ENCODE peak calls at places on chromosome 4, in ten cellular contexts. H, E, S, Z, P, U, M, A, N and J are unnamed samples.

GRCh38 chr4:128831526-128832252 is 22.2 kb downstream of the JADE1 start:
- DNase-seq in H (no peak), E (no peak), S (peak), Z (peak), P (no peak), U (no peak), M (peak), A (peak), N (no peak), J (peak)

GRCh38 chr4:184408711-184409081 is 65.7 kb downstream of the IRF2 start:
- DNase-seq in H (no peak), E (no peak), S (no peak), Z (no peak), P (peak), U (no peak), M (no peak), A (no peak), N (no peak), J (no peak)

GRCh38 chr4:13047591-13047990 is 436.5 kb downstream of the RAB28 start:
- DNase-seq in H (no peak), E (no peak), S (no peak), Z (no peak), P (no peak), U (no peak), M (no peak), A (no peak), N (no peak), J (no peak)

GRCh38 chr4:3224971-3225850 is 23.7 kb upstream of the MSANTD1 start:
- DNase-seq in H (no peak), E (no peak), S (no peak), Z (no peak), P (peak), U (no peak), M (peak), A (peak), N (no peak), J (no peak)

GRCh38 chr4:137994858-137995257 is 247.3 kb downstream of the SLC7A11 start:
- DNase-seq in H (no peak), E (no peak), S (no peak), Z (no peak), P (no peak), U (no peak), M (no peak), A (no peak), N (no peak), J (no peak)

GRCh38 chr4:19748911-19749473 is 502.7 kb upstream of the SLIT2 start:
- DNase-seq in H (no peak), E (no peak), S (no peak), Z (peak), P (no peak), U (no peak), M (no peak), A (no peak), N (no peak), J (no peak)

GRCh38 chr4:114479595-114479994 is 119.0 kb upstream of the UGT8 start:
- DNase-seq in H (no peak), E (no peak), S (peak), Z (no peak), P (no peak), U (no peak), M (no peak), A (peak), N (no peak), J (peak)

GRCh38 chr4:9971711-9972110 is 49.6 kb downstream of the SLC2A9 start:
- DNase-seq in H (no peak), E (no peak), S (peak), Z (no peak), P (no peak), U (no peak), M (no peak), A (peak), N (no peak), J (peak)

GRCh38 chr4:83046693-83047473 is 11.9 kb downstream of the COPS4 start:
- DNase-seq in H (no peak), E (no peak), S (no peak), Z (no peak), P (no peak), U (no peak), M (peak), A (no peak), N (no peak), J (no peak)

GRCh38 chr4:38306482-38307071 is 346.4 kb downstream of the PTTG2 start:
- DNase-seq in H (no peak), E (no peak), S (no peak), Z (no peak), P (no peak), U (no peak), M (no peak), A (no peak), N (no peak), J (no peak)

GRCh38 chr4:48032721-48033120 is 16.1 kb downstream of the NIPAL1 start:
- DNase-seq in H (no peak), E (no peak), S (no peak), Z (no peak), P (no peak), U (no peak), M (no peak), A (no peak), N (no peak), J (no peak)

GRCh38 chr4:58740897-58741296 is 1630.7 kb upstream of the IGFBP7 start:
- DNase-seq in H (no peak), E (no peak), S (no peak), Z (no peak), P (no peak), U (no peak), M (no peak), A (no peak), N (no peak), J (no peak)

GRCh38 chr4:2647403-2648158 is 108.6 kb downstream of the TNIP2 start:
- DNase-seq in H (no peak), E (no peak), S (no peak), Z (no peak), P (peak), U (no peak), M (no peak), A (no peak), N (no peak), J (no peak)

GRCh38 chr4:88659061-88659889 is 38.4 kb downstream of the NAP1L5 start:
- DNase-seq in H (peak), E (no peak), S (peak), Z (peak), P (peak), U (no peak), M (peak), A (peak), N (peak), J (peak)

GRCh38 chr4:107862658-107863057 is 37.9 kb downstream of the SGMS2 start:
- DNase-seq in H (no peak), E (no peak), S (peak), Z (no peak), P (no peak), U (no peak), M (peak), A (peak), N (no peak), J (peak)

GRCh38 chr4:13541176-13541604 is 3.1 kb downstream of the NKX3-2 start:
- DNase-seq in H (no peak), E (no peak), S (no peak), Z (no peak), P (no peak), U (no peak), M (no peak), A (no peak), N (no peak), J (no peak)

GRCh38 chr4:7901274-7901845 is 38.3 kb downstream of the AFAP1 start:
- DNase-seq in H (no peak), E (no peak), S (peak), Z (no peak), P (no peak), U (no peak), M (no peak), A (peak), N (no peak), J (peak)

GRCh38 chr4:55255171-55255570 is 90.9 kb upstream of the SRD5A3 start:
- DNase-seq in H (no peak), E (no peak), S (no peak), Z (peak), P (no peak), U (no peak), M (no peak), A (no peak), N (no peak), J (no peak)

GRCh38 chr4:54229631-54230478 is 762 bp downstream of the PDGFRA start:
- DNase-seq in H (peak), E (no peak), S (no peak), Z (no peak), P (peak), U (no peak), M (peak), A (peak), N (no peak), J (no peak)

GRCh38 chr4:150268444-150268843 is 190.2 kb downstream of the DCLK2 start:
- DNase-seq in H (no peak), E (no peak), S (no peak), Z (no peak), P (no peak), U (no peak), M (no peak), A (no peak), N (no peak), J (no peak)

GRCh38 chr4:42482516-42483327 is 85.4 kb downstream of the SHISA3 start:
- DNase-seq in H (no peak), E (no peak), S (no peak), Z (no peak), P (no peak), U (no peak), M (no peak), A (no peak), N (no peak), J (no peak)

GRCh38 chr4:78162821-78163220 is 105.7 kb downstream of the FRAS1 start:
- DNase-seq in H (no peak), E (no peak), S (no peak), Z (no peak), P (no peak), U (no peak), M (no peak), A (no peak), N (no peak), J (no peak)

GRCh38 chr4:119656986-119657635 is 28.5 kb upstream of the PDE5A start:
- DNase-seq in H (no peak), E (no peak), S (no peak), Z (no peak), P (no peak), U (no peak), M (no peak), A (no peak), N (no peak), J (no peak)

GRCh38 chr4:6794189-6794588 is 11.7 kb downstream of the KIAA0232 start:
- DNase-seq in H (no peak), E (no peak), S (no peak), Z (no peak), P (no peak), U (no peak), M (no peak), A (no peak), N (no peak), J (no peak)

GRCh38 chr4:165464813-165465381 is 86.1 kb downstream of the CPE start:
- DNase-seq in H (no peak), E (no peak), S (peak), Z (peak), P (no peak), U (no peak), M (peak), A (no peak), N (no peak), J (peak)

GRCh38 chr4:163523791-163524365 is 29.4 kb downstream of the TMA16 start:
- DNase-seq in H (no peak), E (no peak), S (no peak), Z (no peak), P (no peak), U (no peak), M (no peak), A (no peak), N (no peak), J (no peak)